ENCODE peak calls at places on chromosomes 7 and 10, in nine cellular contexts. V, G, H, A, K, T, J, F and X are unnamed samples. For H3K4me1, the result is how much of the 10 kb centered on the place peaks cover.

GRCh38 chr10:72316748-72317435 is 37.8 kb downstream of the DNAJB12 start:
- DNase-seq in H (no peak), G (no peak), T (no peak), F (no peak), K (no peak), J (no peak), A (no peak), V (peak), X (peak)

GRCh38 chr10:89332718-89333281 is 5.0 kb downstream of the IFIT3 start:
- DNase-seq in T (no peak), J (peak), V (no peak), F (no peak), G (no peak), H (no peak), K (no peak), A (no peak), X (no peak)

GRCh38 chr10:60825520-60825919 is 47.2 kb downstream of the CDK1 start:
- DNase-seq in A (no peak), T (no peak), F (no peak), J (no peak), V (no peak), K (no peak), G (no peak), H (no peak), X (no peak)

GRCh38 chr10:107067843-107068242 is 96.7 kb downstream of the SORCS1 start:
- DNase-seq in H (no peak), J (no peak), T (no peak), F (no peak), V (no peak), G (no peak), K (no peak), A (no peak), X (no peak)

GRCh38 chr7:130554481-130554880 is 62.6 kb downstream of the MEST start:
- DNase-seq in K (no peak), F (no peak), A (no peak), H (no peak), G (no peak), V (no peak), T (no peak), J (no peak), X (no peak)

GRCh38 chr10:73774637-73775036 is 7.2 kb upstream of the CHCHD1 start:
- DNase-seq in F (no peak), K (peak), T (no peak), V (peak), G (no peak), H (peak), A (peak), J (peak), X (no peak)

GRCh38 chr7:17095001-17095574 is 203.4 kb upstream of the AHR start:
- DNase-seq in F (peak), G (peak), J (no peak), A (peak), V (no peak), H (peak), T (no peak), K (no peak), X (peak)

GRCh38 chr10:102633282-102633681 is 11.0 kb upstream of the TRIM8 start:
- DNase-seq in V (no peak), T (no peak), H (peak), K (peak), F (no peak), J (no peak), G (no peak), A (peak), X (peak)

GRCh38 chr7:85927226-85927625 is 716.5 kb upstream of the GRM3 start:
- DNase-seq in V (no peak), G (no peak), T (no peak), J (no peak), A (no peak), K (no peak), F (no peak), H (no peak), X (no peak)

GRCh38 chr7:33612434-33612833 is 292.9 kb upstream of the BMPER start:
- DNase-seq in J (no peak), T (no peak), A (no peak), V (no peak), G (no peak), H (no peak), K (no peak), F (no peak), X (no peak)

GRCh38 chr7:116582806-116583444 is 58.1 kb downstream of the CAV1 start:
- DNase-seq in K (peak), V (no peak), G (no peak), H (peak), T (no peak), J (peak), F (peak), A (no peak), X (peak)

GRCh38 chr7:129184979-129185670 is 3.3 kb upstream of the SMO start:
- DNase-seq in J (no peak), G (peak), V (no peak), A (no peak), T (no peak), H (no peak), K (no peak), F (no peak), X (peak)

GRCh38 chr10:43946445-43946844 is 297.8 kb upstream of the ZNF32 start:
- DNase-seq in A (no peak), T (no peak), F (no peak), G (no peak), K (no peak), H (no peak), J (no peak), V (no peak), X (no peak)

GRCh38 chr10:49280001-49280408 is 19.0 kb upstream of the C10orf71 start:
- DNase-seq in F (no peak), T (no peak), G (no peak), A (no peak), K (peak), J (no peak), H (peak), V (no peak), X (peak)

GRCh38 chr10:80498833-80499671 is 38.6 kb upstream of the SH2D4B start:
- DNase-seq in A (peak), H (peak), J (no peak), F (peak), V (peak), G (no peak), T (no peak), K (peak), X (peak)

GRCh38 chr10:63717089-63717715 is 196.0 kb downstream of the REEP3 start:
- DNase-seq in T (no peak), J (no peak), F (no peak), V (no peak), G (no peak), A (no peak), K (no peak), H (no peak), X (no peak)

GRCh38 chr10:79184141-79184625 is 115.4 kb downstream of the ZMIZ1 start:
- DNase-seq in G (no peak), K (peak), J (no peak), V (peak), F (peak), T (no peak), H (peak), A (peak), X (peak)

GRCh38 chr7:26655761-26656160 is 208.6 kb downstream of the SKAP2 start:
- DNase-seq in V (no peak), K (no peak), T (peak), G (no peak), J (no peak), H (no peak), F (no peak), A (no peak), X (no peak)

GRCh38 chr7:8015746-8016120 is 47.1 kb downstream of the GLCCI1 start:
- DNase-seq in H (no peak), G (no peak), J (no peak), T (no peak), V (no peak), A (no peak), K (no peak), F (peak), X (no peak)

GRCh38 chr10:129937351-129937751 is 26.7 kb downstream of the EBF3 start:
- DNase-seq in H (no peak), J (no peak), K (no peak), V (no peak), T (no peak), A (no peak), G (no peak), F (no peak), X (peak)

GRCh38 chr10:110460111-110460809 is 37.4 kb upstream of the DUSP5 start:
- DNase-seq in A (peak), H (peak), F (no peak), T (no peak), J (peak), V (no peak), G (no peak), K (peak), X (peak)

GRCh38 chr7:16708980-16709379 is 44.6 kb upstream of the TSPAN13 start:
- DNase-seq in T (no peak), A (peak), G (no peak), J (no peak), F (peak), V (peak), K (peak), H (peak), X (peak)

GRCh38 chr7:2821161-2821841 is 22.8 kb downstream of the GNA12 start:
- DNase-seq in A (peak), F (peak), G (peak), J (peak), H (peak), K (peak), V (no peak), T (peak), X (peak)

GRCh38 chr10:69861251-69862240 is 59.8 kb downstream of the COL13A1 start:
- DNase-seq in A (peak), G (peak), T (no peak), F (no peak), V (peak), J (no peak), K (peak), H (peak), X (no peak)

GRCh38 chr7:159321278-159321677 is 176.6 kb upstream of the VIPR2 start:
- DNase-seq in J (no peak), V (no peak), K (no peak), G (no peak), A (no peak), H (no peak), T (no peak), F (no peak), X (no peak)

GRCh38 chr10:35335718-35336083 is 608 bp upstream of the CCNY start:
- DNase-seq in A (no peak), G (no peak), K (no peak), V (peak), F (no peak), J (peak), T (peak), H (peak), X (no peak)

GRCh38 chr7:159015894-159016410 is 128.7 kb downstream of the VIPR2 start:
- DNase-seq in J (no peak), G (no peak), T (no peak), K (no peak), V (no peak), H (no peak), A (no peak), F (no peak), X (peak)

GRCh38 chr7:3105856-3106255 is 62.2 kb upstream of the CARD11 start:
- DNase-seq in J (no peak), G (no peak), K (no peak), H (no peak), T (no peak), F (no peak), A (peak), V (no peak), X (no peak)

GRCh38 chr7:125491137-125491536 is 561.5 kb upstream of the POT1 start:
- DNase-seq in A (no peak), K (no peak), V (no peak), T (no peak), H (no peak), F (no peak), G (no peak), J (no peak), X (no peak)

GRCh38 chr7:82430518-82431465 is 12.8 kb downstream of the CACNA2D1 start:
- DNase-seq in A (no peak), F (no peak), K (peak), H (peak), V (no peak), T (no peak), G (no peak), J (peak), X (no peak)

GRCh38 chr7:17444151-17444550 is 145.7 kb downstream of the AHR start:
- DNase-seq in K (no peak), V (no peak), G (no peak), A (no peak), H (no peak), T (no peak), F (no peak), J (no peak), X (no peak)

GRCh38 chr10:99558708-99559107 is 26.0 kb downstream of the NKX2-3 start:
- DNase-seq in F (no peak), A (no peak), T (no peak), G (no peak), K (no peak), V (no peak), H (no peak), J (no peak), X (no peak)

GRCh38 chr7:15332962-15333361 is 228.9 kb downstream of the AGMO start:
- DNase-seq in J (no peak), F (no peak), H (no peak), A (no peak), V (no peak), G (no peak), T (no peak), K (no peak), X (no peak)

GRCh38 chr10:117458571-117458970 is 83.3 kb upstream of the PDZD8 start:
- DNase-seq in V (no peak), F (no peak), J (no peak), A (no peak), H (no peak), K (no peak), G (no peak), T (no peak), X (peak)

GRCh38 chr7:136326045-136326610 is 349.0 kb upstream of the MTPN start:
- DNase-seq in J (no peak), H (no peak), T (no peak), V (no peak), K (no peak), F (no peak), A (no peak), G (no peak), X (no peak)

GRCh38 chr10:54159924-54160323 is 641.1 kb downstream of the PCDH15 start:
- DNase-seq in K (no peak), G (no peak), A (no peak), T (no peak), H (no peak), F (no peak), V (no peak), J (no peak), X (no peak)

GRCh38 chr7:50795831-50796230 is 13.1 kb upstream of the GRB10 start:
- DNase-seq in F (no peak), A (peak), G (no peak), J (no peak), V (no peak), T (no peak), H (no peak), K (no peak), X (no peak)

GRCh38 chr7:113100091-113100723 is 13.6 kb upstream of the GPR85 start:
- DNase-seq in V (peak), J (no peak), T (no peak), K (peak), F (no peak), A (no peak), G (no peak), H (peak), X (no peak)

GRCh38 chr10:70593513-70593890 is 9.0 kb downstream of the PRF1 start:
- DNase-seq in J (no peak), F (no peak), T (no peak), K (no peak), G (no peak), H (no peak), A (no peak), V (no peak), X (no peak)

GRCh38 chr7:150950496-150951180 is 27.5 kb downstream of the KCNH2 start:
- DNase-seq in G (no peak), K (no peak), T (no peak), F (no peak), J (no peak), V (no peak), A (no peak), H (no peak), X (peak)

GRCh38 chr7:150952331-150953050 is 25.6 kb downstream of the KCNH2 start:
- DNase-seq in G (no peak), V (no peak), T (no peak), F (no peak), K (no peak), A (no peak), J (no peak), H (no peak), X (peak)

GRCh38 chr7:150951521-150951920 is 26.6 kb downstream of the KCNH2 start:
- DNase-seq in V (no peak), F (no peak), T (no peak), J (no peak), H (no peak), G (no peak), A (no peak), K (no peak), X (peak)

GRCh38 chr7:150949971-150950491 is 28.1 kb downstream of the KCNH2 start:
- DNase-seq in V (no peak), G (no peak), J (no peak), K (no peak), A (no peak), H (no peak), T (no peak), F (no peak), X (peak)

GRCh38 chr7:150951181-150951520 is 27.0 kb downstream of the KCNH2 start:
- DNase-seq in G (no peak), T (no peak), A (no peak), F (no peak), K (no peak), H (no peak), V (no peak), J (no peak), X (peak)
- H3K4me1 ChIP-seq in G (under half), T (under half), A (under half), F (under half), K (under half), H (under half), V (under half), J (under half), X (under half)

DNA sequence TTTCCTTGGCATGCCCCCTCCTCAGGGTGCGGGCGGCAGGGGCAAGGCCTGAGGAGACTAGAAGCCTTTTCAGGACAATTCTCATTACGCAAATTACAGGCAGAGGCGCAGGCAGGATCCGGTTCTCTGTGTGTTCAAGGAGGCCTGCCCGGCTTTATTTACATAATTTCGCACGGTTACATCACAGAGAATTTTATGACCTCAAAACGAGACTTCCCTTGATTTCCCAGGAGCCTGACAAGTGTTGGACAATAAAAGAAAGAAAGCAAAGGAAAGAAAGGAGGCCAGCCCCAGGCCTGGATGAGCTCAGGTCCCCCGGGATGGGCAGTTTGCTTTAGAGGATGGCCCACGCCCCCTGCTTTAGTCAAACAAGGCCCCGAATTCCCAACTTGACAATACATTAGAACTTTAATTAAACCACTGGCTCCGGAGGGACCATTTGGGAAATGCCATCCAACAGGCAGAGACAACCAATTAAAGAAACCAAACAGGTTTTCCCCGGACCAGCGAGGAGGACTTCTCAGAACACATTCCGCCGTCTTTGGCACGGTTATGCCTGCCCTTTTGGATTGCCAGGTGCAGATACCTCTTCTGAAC is 2.9 kb downstream of the MNX1 start:
- DNase-seq in T (peak), F (no peak), J (peak), K (no peak), H (no peak), G (no peak), A (no peak), V (no peak), X (peak)
- H3K4me3 ChIP-seq in T (no peak), F (no peak), J (no peak), K (no peak), H (no peak), G (no peak), A (no peak), V (no peak), X (no peak)

DNA sequence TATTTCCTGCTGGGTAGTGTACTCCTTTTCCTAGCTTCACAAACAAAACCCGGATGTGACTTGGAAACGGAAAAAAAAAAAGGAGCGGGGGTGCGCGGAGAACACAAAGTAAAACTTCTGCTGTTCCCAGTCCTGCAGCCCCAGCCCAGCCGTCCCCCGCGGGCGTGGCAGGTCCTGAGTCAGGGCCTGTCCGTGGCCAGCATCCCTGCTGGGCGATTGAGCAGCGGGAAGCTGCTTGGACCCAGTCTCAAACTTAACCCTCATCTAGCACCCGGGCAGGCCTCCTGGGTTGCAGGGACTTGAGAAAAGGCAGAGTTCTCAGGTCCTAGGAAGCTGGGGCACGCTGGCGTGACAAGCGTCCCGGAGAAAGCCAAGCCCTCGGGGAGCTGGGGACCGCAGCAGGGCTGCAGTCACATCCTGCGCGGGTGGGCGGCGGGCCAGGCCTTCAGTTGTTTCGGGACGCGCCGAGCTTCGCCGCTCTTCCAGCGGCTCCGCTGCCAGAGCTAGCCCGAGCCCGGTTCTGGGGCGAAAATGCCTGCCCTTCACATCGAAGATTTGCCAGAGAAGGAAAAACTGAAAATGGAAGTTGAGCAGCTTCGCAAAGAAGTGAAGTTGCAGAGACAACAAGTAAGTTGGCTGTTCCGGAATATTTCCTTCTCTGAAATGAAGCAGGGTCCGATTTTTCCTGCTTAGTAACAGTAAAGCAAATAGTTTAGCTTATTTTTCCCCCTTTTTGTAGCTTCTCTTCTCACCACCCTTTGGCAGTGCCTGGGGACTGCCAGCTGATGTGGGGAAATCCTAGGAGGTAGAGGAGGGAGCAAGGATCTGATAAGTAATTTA is at the start of gene GNG11:
- DNase-seq in V (peak), A (no peak), J (peak), H (peak), T (peak), K (peak), G (no peak), F (peak), X (peak)
- H2AFZ ChIP-seq in V (peak), A (peak), J (peak), H (peak), T (peak), K (peak), G (peak), F (peak), X (peak)

GRCh38 chr10:91200314-91201212 is 19.9 kb upstream of the PCGF5 start:
- DNase-seq in T (no peak), G (no peak), V (no peak), F (no peak), H (no peak), K (no peak), J (no peak), A (no peak), X (no peak)
- H3K4me1 ChIP-seq in T (under half), G (under half), V (under half), F (under half), H (under half), K (under half), J (under half), A (under half), X (under half)

GRCh38 chr10:84329986-84330651 is 1.7 kb downstream of the CCSER2 start:
- DNase-seq in T (no peak), K (no peak), G (no peak), A (no peak), J (peak), H (no peak), V (no peak), F (no peak), X (no peak)
- H3K4me3 ChIP-seq in T (peak), K (peak), G (peak), A (peak), J (peak), H (peak), V (peak), F (no peak), X (peak)